ENCODE peak calls at places on chromosomes 4 and X, in six cellular contexts. J is fibroblast of pulmonary artery, G is occipital lobe, B is A673, S is OCI-LY7, D is glutamatergic neuron. M is an unnamed sample.

GRCh38 chrX:34300871-34301270 is 168.8 kb upstream of the FAM47A start:
- DNase-seq in J (peak), S (peak), D (no peak), G (peak), B (peak), M (peak)

GRCh38 chrX:2650865-2651264 is 40.2 kb upstream of the CD99 start:
- DNase-seq in D (no peak), G (no peak), S (no peak), J (peak), B (peak), M (no peak)

GRCh38 chr4:76198411-76199237 is 15.0 kb downstream of the SCARB2 start:
- DNase-seq in G (peak), J (peak), B (peak), S (peak), D (peak), M (peak)

GRCh38 chrX:140503714-140504351 is 1.0 kb downstream of the SOX3 start:
- DNase-seq in D (peak), G (no peak), J (peak), B (peak), S (no peak), M (peak)

GRCh38 chr4:184163813-184164212 is 53.9 kb downstream of the ENPP6 start:
- DNase-seq in G (peak), J (peak), B (peak), S (peak), D (peak), M (peak)

GRCh38 chrX:41559662-41560061 is 112.5 kb downstream of the NYX start:
- DNase-seq in B (peak), G (peak), J (peak), S (no peak), D (no peak), M (no peak)

GRCh38 chr4:76459291-76459723 is 24.3 kb downstream of the SHROOM3 start:
- DNase-seq in D (no peak), G (no peak), J (peak), S (no peak), B (peak), M (peak)

GRCh38 chr4:8394125-8394524 is 46.4 kb downstream of the ACOX3 start:
- DNase-seq in S (no peak), B (no peak), G (peak), D (no peak), J (peak), M (peak)

GRCh38 chr4:20428410-20429160 is 176.9 kb downstream of the SLIT2 start:
- DNase-seq in G (no peak), D (no peak), S (peak), J (peak), B (peak), M (no peak)

GRCh38 chrX:125998432-125998831 is 167.7 kb downstream of the DCAF12L2 start:
- DNase-seq in B (peak), S (peak), J (no peak), D (no peak), G (no peak), M (peak)

M was measured in retina.